ENCODE peak calls at places on chromosomes 16 and 17, in four cellular contexts. Y is stimulated activated CD4-positive, alpha-beta T cell treated with anti-CD3 and anti-CD28 coated beads, Interleukin-4, amount 100 ng/mL, for 4 hours; N is C1 segment of cervical spinal cord; M is Ammon's horn. G is an unnamed sample.

GRCh38 chr17:7261377-7262191 is 694 bp downstream of the CLDN7 start:
- DNase-seq in Y (peak), N (no peak), M (no peak), G (no peak)

GRCh38 chr16:3580686-3581085 is 3.5 kb upstream of the NLRC3 start:
- DNase-seq in Y (no peak), N (no peak), M (no peak), G (no peak)

GRCh38 chr17:73797594-73798110 is 153.4 kb upstream of the SDK2 start:
- DNase-seq in Y (no peak), N (no peak), M (no peak), G (no peak)

GRCh38 chr17:80000136-80000535 is 35.5 kb downstream of the TBC1D16 start:
- DNase-seq in Y (no peak), N (no peak), M (no peak), G (no peak)

GRCh38 chr17:57762375-57762916 is 17.3 kb upstream of the CCDC182 start:
- DNase-seq in Y (no peak), N (no peak), M (no peak), G (peak)

GRCh38 chr16:49640606-49641005 is 215.3 kb downstream of the ZNF423 start:
- DNase-seq in Y (no peak), N (no peak), M (no peak), G (peak)

GRCh38 chr17:46266656-46267544 is 28.0 kb upstream of the LRRC37A start:
- DNase-seq in Y (peak), N (peak), M (peak), G (peak)

GRCh38 chr17:80482555-80483308 is 6.3 kb upstream of the NPTX1 start:
- DNase-seq in Y (no peak), N (no peak), M (no peak), G (no peak)

GRCh38 chr16:78461087-78461486 is 361.6 kb downstream of the WWOX start:
- DNase-seq in Y (no peak), N (no peak), M (no peak), G (no peak)

GRCh38 chr17:48262982-48263586 is 155.5 kb downstream of the SNX11 start:
- DNase-seq in Y (no peak), N (no peak), M (no peak), G (no peak)

GRCh38 chr17:7435676-7436555 is 681 bp downstream of the TMEM102 start:
- DNase-seq in Y (peak), N (no peak), M (no peak), G (no peak)

GRCh38 chr17:69597898-69598692 is 183.6 kb downstream of the MAP2K6 start:
- DNase-seq in Y (no peak), N (no peak), M (no peak), G (no peak)

GRCh38 chr16:68417711-68418301 is 30.5 kb downstream of the SMPD3 start:
- DNase-seq in Y (peak), N (no peak), M (no peak), G (no peak)

GRCh38 chr16:8138666-8139065 is 451.6 kb downstream of the TMEM114 start:
- DNase-seq in Y (no peak), N (no peak), M (no peak), G (no peak)

GRCh38 chr17:46129302-46129701 is 63.9 kb downstream of the KANSL1 start:
- DNase-seq in Y (no peak), N (no peak), M (no peak), G (no peak)

GRCh38 chr16:4071686-4072561 is 44.3 kb downstream of the ADCY9 start:
- DNase-seq in Y (no peak), N (no peak), M (no peak), G (no peak)

GRCh38 chr16:49602201-49603041 is 228.8 kb downstream of the C16orf78 start:
- DNase-seq in Y (no peak), N (no peak), M (no peak), G (no peak)

GRCh38 chr16:50229149-50229726 is 37.1 kb upstream of the ADCY7 start:
- DNase-seq in Y (no peak), N (no peak), M (no peak), G (no peak)

GRCh38 chr17:45093444-45094110 is 32.5 kb downstream of the NMT1 start:
- DNase-seq in Y (no peak), N (no peak), M (no peak), G (no peak)

GRCh38 chr17:57691939-57692338 is 53.2 kb downstream of the CCDC182 start:
- DNase-seq in Y (no peak), N (no peak), M (no peak), G (no peak)

GRCh38 chr16:72971370-72971769 is 76.6 kb downstream of the ZFHX3 start:
- DNase-seq in Y (no peak), N (no peak), M (no peak), G (no peak)

GRCh38 chr17:63834431-63835166 is 7.1 kb upstream of the FTSJ3 start:
- DNase-seq in Y (no peak), N (no peak), M (peak), G (peak)

GRCh38 chr17:68870427-68870826 is 84.8 kb downstream of the ABCA8 start:
- DNase-seq in Y (no peak), N (no peak), M (no peak), G (no peak)

GRCh38 chr17:46862949-46863348 is 11.6 kb downstream of the WNT9B start:
- DNase-seq in Y (no peak), N (no peak), M (no peak), G (no peak)

GRCh38 chr17:45146616-45147101 is 1.6 kb upstream of the HEXIM1 start:
- DNase-seq in Y (no peak), N (no peak), M (no peak), G (no peak)

GRCh38 chr16:53605356-53605755 is 98.3 kb downstream of the RPGRIP1L start:
- DNase-seq in Y (no peak), N (no peak), M (no peak), G (no peak)

GRCh38 chr17:77708049-77708448 is 250.5 kb upstream of the TNRC6C start:
- DNase-seq in Y (no peak), N (no peak), M (no peak), G (no peak)

GRCh38 chr17:4897198-4897657 is 2.1 kb upstream of the C17orf107 start:
- DNase-seq in Y (no peak), N (no peak), M (no peak), G (no peak)

GRCh38 chr17:83192161-83192788 is 112.9 kb downstream of the METRNL start:
- DNase-seq in Y (no peak), N (no peak), M (no peak), G (no peak)

GRCh38 chr16:593406-593805 is 3.5 kb downstream of the RAB40C start:
- DNase-seq in Y (no peak), N (no peak), M (no peak), G (no peak)

GRCh38 chr16:73949574-73950348 is 346.9 kb upstream of the PSMD7 start:
- DNase-seq in Y (no peak), N (no peak), M (peak), G (no peak)

GRCh38 chr17:68134731-68135130 is 99.2 kb downstream of the KPNA2 start:
- DNase-seq in Y (no peak), N (no peak), M (no peak), G (no peak)

GRCh38 chr16:8660841-8661301 is 13.5 kb upstream of the ABAT start:
- DNase-seq in Y (peak), N (no peak), M (peak), G (peak)

GRCh38 chr16:66714659-66715307 is 18.2 kb upstream of the CMTM4 start:
- DNase-seq in Y (no peak), N (no peak), M (no peak), G (peak)

GRCh38 chr17:17089796-17090641 is 47.8 kb downstream of the MPRIP start:
- DNase-seq in Y (no peak), N (no peak), M (no peak), G (no peak)

GRCh38 chr17:58265902-58266875 is 14.5 kb downstream of the MPO start:
- DNase-seq in Y (no peak), N (no peak), M (no peak), G (no peak)

GRCh38 chr17:49572806-49573420 is 2.8 kb upstream of the NXPH3 start:
- DNase-seq in Y (no peak), N (no peak), M (no peak), G (no peak)

GRCh38 chr17:10803830-10804498 is at the start of gene TMEM238L:
- DNase-seq in Y (no peak), N (no peak), M (peak), G (no peak)